ENCODE peak calls at places on chromosomes 5 and 9, in nine cellular contexts. One of them, this sample, is unnamed.

GRCh38 chr9:81814794-81815464 is 113.3 kb upstream of the SPATA31D4 start:
- DNase-seq in fibroblast of lung: no peak
- DNase-seq in WERI-Rb-1: peak; percentile 37
- DNase-seq in lower lobe of right lung: no peak
- DNase-seq in substantia nigra: no peak
- DNase-seq in A549: no peak
- DNase-seq in astrocyte: peak; percentile 30
- DNase-seq in RWPE1: peak; percentile 20
- DNase-seq in neuronal stem cell: no peak
- DNase-seq in this sample: no peak

GRCh38 chr5:81969912-81970311 is 1.9 kb upstream of the ATG10 start:
- DNase-seq in RWPE1: no peak
- DNase-seq in fibroblast of lung: no peak
- DNase-seq in astrocyte: no peak
- DNase-seq in substantia nigra: no peak
- DNase-seq in WERI-Rb-1: no peak
- DNase-seq in lower lobe of right lung: no peak
- DNase-seq in A549: no peak
- DNase-seq in neuronal stem cell: no peak
- DNase-seq in this sample: no peak

GRCh38 chr5:142499591-142500384 is 175.0 kb upstream of the SPRY4 start:
- DNase-seq in lower lobe of right lung: no peak
- DNase-seq in RWPE1: no peak
- DNase-seq in fibroblast of lung: peak; percentile 39
- DNase-seq in WERI-Rb-1: no peak
- DNase-seq in A549: no peak
- DNase-seq in substantia nigra: no peak
- DNase-seq in neuronal stem cell: no peak
- DNase-seq in astrocyte: peak; percentile 30
- DNase-seq in this sample: peak; percentile 48

GRCh38 chr5:14503017-14503680 is 78.4 kb upstream of the OTULINL start:
- DNase-seq in substantia nigra: no peak
- DNase-seq in WERI-Rb-1: no peak
- DNase-seq in RWPE1: no peak
- DNase-seq in fibroblast of lung: no peak
- DNase-seq in astrocyte: no peak
- DNase-seq in lower lobe of right lung: no peak
- DNase-seq in A549: no peak
- DNase-seq in neuronal stem cell: no peak
- DNase-seq in this sample: no peak

GRCh38 chr9:10661376-10661775 is 48.6 kb upstream of the PTPRD start:
- DNase-seq in neuronal stem cell: no peak
- DNase-seq in WERI-Rb-1: no peak
- DNase-seq in lower lobe of right lung: no peak
- DNase-seq in RWPE1: no peak
- DNase-seq in A549: no peak
- DNase-seq in astrocyte: no peak
- DNase-seq in substantia nigra: no peak
- DNase-seq in fibroblast of lung: no peak
- DNase-seq in this sample: no peak

GRCh38 chr5:32581010-32581785 is 4.2 kb upstream of the SUB1 start:
- DNase-seq in substantia nigra: no peak
- DNase-seq in neuronal stem cell: no peak
- DNase-seq in WERI-Rb-1: no peak
- DNase-seq in RWPE1: no peak
- DNase-seq in astrocyte: no peak
- DNase-seq in lower lobe of right lung: no peak
- DNase-seq in fibroblast of lung: no peak
- DNase-seq in A549: no peak
- DNase-seq in this sample: no peak

GRCh38 chr9:89740722-89741121 is 135.9 kb downstream of the GADD45G start:
- DNase-seq in substantia nigra: no peak
- DNase-seq in fibroblast of lung: no peak
- DNase-seq in astrocyte: no peak
- DNase-seq in neuronal stem cell: no peak
- DNase-seq in A549: no peak
- DNase-seq in RWPE1: no peak
- DNase-seq in WERI-Rb-1: no peak
- DNase-seq in lower lobe of right lung: no peak
- DNase-seq in this sample: peak; percentile 45

GRCh38 chr9:78973906-78974305 is 597.9 kb upstream of the TLE4 start:
- DNase-seq in WERI-Rb-1: no peak
- DNase-seq in A549: peak; percentile 63
- DNase-seq in astrocyte: peak; percentile 53
- DNase-seq in RWPE1: peak; percentile 84
- DNase-seq in substantia nigra: no peak
- DNase-seq in neuronal stem cell: no peak
- DNase-seq in lower lobe of right lung: no peak
- DNase-seq in fibroblast of lung: peak; percentile 67
- DNase-seq in this sample: no peak

GRCh38 chr5:93294184-93294583 is 286.8 kb downstream of the NR2F1-AS1 start:
- DNase-seq in neuronal stem cell: no peak
- DNase-seq in RWPE1: peak; percentile 94
- DNase-seq in A549: no peak
- DNase-seq in substantia nigra: no peak
- DNase-seq in WERI-Rb-1: no peak
- DNase-seq in astrocyte: peak; percentile 58
- DNase-seq in lower lobe of right lung: no peak
- DNase-seq in fibroblast of lung: peak; percentile 68
- DNase-seq in this sample: no peak

GRCh38 chr5:65243161-65243560 is 238.6 kb downstream of the ADAMTS6 start:
- DNase-seq in A549: no peak
- DNase-seq in lower lobe of right lung: no peak
- DNase-seq in fibroblast of lung: no peak
- DNase-seq in neuronal stem cell: no peak
- DNase-seq in substantia nigra: no peak
- DNase-seq in astrocyte: no peak
- DNase-seq in RWPE1: no peak
- DNase-seq in WERI-Rb-1: no peak
- DNase-seq in this sample: no peak

GRCh38 chr5:101163088-101163487 is 260.0 kb upstream of the ST8SIA4 start:
- DNase-seq in fibroblast of lung: no peak
- DNase-seq in substantia nigra: no peak
- DNase-seq in A549: no peak
- DNase-seq in lower lobe of right lung: no peak
- DNase-seq in neuronal stem cell: no peak
- DNase-seq in WERI-Rb-1: no peak
- DNase-seq in astrocyte: no peak
- DNase-seq in RWPE1: no peak
- DNase-seq in this sample: no peak

GRCh38 chr5:58074222-58074621 is 385.7 kb downstream of the PLK2 start:
- DNase-seq in lower lobe of right lung: no peak
- DNase-seq in fibroblast of lung: no peak
- DNase-seq in A549: no peak
- DNase-seq in substantia nigra: no peak
- DNase-seq in astrocyte: no peak
- DNase-seq in neuronal stem cell: no peak
- DNase-seq in WERI-Rb-1: no peak
- DNase-seq in RWPE1: no peak
- DNase-seq in this sample: peak; percentile 37

GRCh38 chr9:124797343-124798103 is 20.6 kb downstream of the OLFML2A start:
- DNase-seq in astrocyte: no peak
- DNase-seq in RWPE1: no peak
- DNase-seq in A549: no peak
- DNase-seq in substantia nigra: no peak
- DNase-seq in lower lobe of right lung: no peak
- DNase-seq in WERI-Rb-1: no peak
- DNase-seq in fibroblast of lung: no peak
- DNase-seq in neuronal stem cell: no peak
- DNase-seq in this sample: no peak
- H3K27ac ChIP-seq in astrocyte: no peak overlapping the region
- H3K27ac ChIP-seq in RWPE1: peak overlapping the region; percentile 58
- H3K27ac ChIP-seq in A549: no peak overlapping the region
- H3K27ac ChIP-seq in substantia nigra: no peak overlapping the region
- H3K27ac ChIP-seq in lower lobe of right lung: no peak overlapping the region
- H3K27ac ChIP-seq in WERI-Rb-1: no peak overlapping the region
- H3K27ac ChIP-seq in fibroblast of lung: no peak overlapping the region
- H3K27ac ChIP-seq in neuronal stem cell: no peak overlapping the region
- H3K27ac ChIP-seq in this sample: no peak overlapping the region

GRCh38 chr9:132185164-132186009 is 23.5 kb downstream of the NTNG2 start:
- DNase-seq in A549: no peak
- DNase-seq in RWPE1: no peak
- DNase-seq in fibroblast of lung: no peak
- DNase-seq in lower lobe of right lung: no peak
- DNase-seq in astrocyte: no peak
- DNase-seq in neuronal stem cell: no peak
- DNase-seq in substantia nigra: no peak
- DNase-seq in WERI-Rb-1: peak; percentile 81
- DNase-seq in this sample: no peak

GRCh38 chr9:132182609-132183073 is 20.8 kb downstream of the NTNG2 start:
- DNase-seq in astrocyte: no peak
- DNase-seq in WERI-Rb-1: peak; percentile 59
- DNase-seq in neuronal stem cell: no peak
- DNase-seq in lower lobe of right lung: no peak
- DNase-seq in fibroblast of lung: no peak
- DNase-seq in RWPE1: no peak
- DNase-seq in substantia nigra: no peak
- DNase-seq in A549: peak; percentile 26
- DNase-seq in this sample: no peak

GRCh38 chr9:132181796-132182521 is 20.1 kb downstream of the NTNG2 start:
- DNase-seq in A549: no peak
- DNase-seq in RWPE1: no peak
- DNase-seq in WERI-Rb-1: peak; percentile 79
- DNase-seq in astrocyte: no peak
- DNase-seq in substantia nigra: no peak
- DNase-seq in neuronal stem cell: no peak
- DNase-seq in fibroblast of lung: peak; percentile 15
- DNase-seq in lower lobe of right lung: no peak
- DNase-seq in this sample: no peak

GRCh38 chr9:132183715-132184114 is 21.9 kb downstream of the NTNG2 start:
- DNase-seq in astrocyte: no peak
- DNase-seq in neuronal stem cell: no peak
- DNase-seq in A549: no peak
- DNase-seq in substantia nigra: no peak
- DNase-seq in fibroblast of lung: no peak
- DNase-seq in WERI-Rb-1: no peak
- DNase-seq in lower lobe of right lung: no peak
- DNase-seq in RWPE1: no peak
- DNase-seq in this sample: no peak

DNA sequence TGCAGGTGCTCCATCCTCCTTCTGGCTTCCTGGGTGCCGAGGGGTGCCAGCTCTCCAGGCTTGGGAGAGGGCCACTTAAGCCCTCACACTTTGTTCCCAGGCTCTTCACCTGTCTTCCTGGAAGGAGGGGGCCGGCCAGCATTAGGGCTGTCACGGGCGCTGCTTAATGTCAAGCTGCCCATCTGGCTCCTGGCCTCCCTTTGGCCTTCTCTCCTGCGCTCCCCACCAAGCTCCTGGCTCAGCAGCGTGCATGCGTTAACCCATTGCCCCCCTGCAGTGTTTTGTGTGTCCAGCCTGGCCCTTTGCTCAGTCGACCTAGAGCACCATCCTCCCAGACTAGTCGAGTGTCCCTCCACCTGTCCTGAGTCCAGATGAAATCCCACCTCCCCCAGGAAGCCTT is 21.3 kb downstream of the NTNG2 start:
- DNase-seq in fibroblast of lung: no peak
- DNase-seq in RWPE1: no peak
- DNase-seq in WERI-Rb-1: peak; percentile 87
- DNase-seq in astrocyte: no peak
- DNase-seq in A549: no peak
- DNase-seq in substantia nigra: no peak
- DNase-seq in lower lobe of right lung: no peak
- DNase-seq in neuronal stem cell: no peak
- DNase-seq in this sample: no peak
- H3K27ac ChIP-seq in fibroblast of lung: no peak overlapping the region
- H3K27ac ChIP-seq in RWPE1: no peak overlapping the region
- H3K27ac ChIP-seq in WERI-Rb-1: peak overlapping the region; percentile 81
- H3K27ac ChIP-seq in astrocyte: no peak overlapping the region
- H3K27ac ChIP-seq in A549: no peak overlapping the region
- H3K27ac ChIP-seq in substantia nigra: peak overlapping the region; percentile 79
- H3K27ac ChIP-seq in lower lobe of right lung: no peak overlapping the region
- H3K27ac ChIP-seq in neuronal stem cell: no peak overlapping the region
- H3K27ac ChIP-seq in this sample: no peak overlapping the region

GRCh38 chr5:173455599-173455957 is 127.4 kb upstream of the STC2 start:
- DNase-seq in A549: no peak
- DNase-seq in substantia nigra: no peak
- DNase-seq in fibroblast of lung: no peak
- DNase-seq in neuronal stem cell: no peak
- DNase-seq in astrocyte: no peak
- DNase-seq in RWPE1: no peak
- DNase-seq in WERI-Rb-1: no peak
- DNase-seq in lower lobe of right lung: no peak
- DNase-seq in this sample: no peak
- H3K27ac ChIP-seq in A549: peak overlapping the region; percentile 86
- H3K27ac ChIP-seq in substantia nigra: no peak overlapping the region
- H3K27ac ChIP-seq in fibroblast of lung: peak overlapping the region; percentile 97
- H3K27ac ChIP-seq in neuronal stem cell: no peak overlapping the region
- H3K27ac ChIP-seq in astrocyte: peak overlapping the region; percentile 98
- H3K27ac ChIP-seq in RWPE1: peak overlapping the region; percentile 84
- H3K27ac ChIP-seq in WERI-Rb-1: no peak overlapping the region
- H3K27ac ChIP-seq in lower lobe of right lung: no peak overlapping the region
- H3K27ac ChIP-seq in this sample: no peak overlapping the region

GRCh38 chr5:72145351-72145750 is 38.1 kb downstream of the MAP1B start:
- DNase-seq in fibroblast of lung: no peak
- DNase-seq in substantia nigra: no peak
- DNase-seq in neuronal stem cell: no peak
- DNase-seq in A549: no peak
- DNase-seq in WERI-Rb-1: no peak
- DNase-seq in astrocyte: no peak
- DNase-seq in lower lobe of right lung: no peak
- DNase-seq in RWPE1: no peak
- DNase-seq in this sample: no peak

GRCh38 chr5:72144762-72145161 is 37.5 kb downstream of the MAP1B start:
- DNase-seq in astrocyte: no peak
- DNase-seq in neuronal stem cell: no peak
- DNase-seq in substantia nigra: no peak
- DNase-seq in A549: no peak
- DNase-seq in fibroblast of lung: no peak
- DNase-seq in RWPE1: no peak
- DNase-seq in lower lobe of right lung: no peak
- DNase-seq in WERI-Rb-1: no peak
- DNase-seq in this sample: no peak

GRCh38 chr5:72147601-72148000 is 40.3 kb downstream of the MAP1B start:
- DNase-seq in astrocyte: no peak
- DNase-seq in lower lobe of right lung: no peak
- DNase-seq in RWPE1: no peak
- DNase-seq in WERI-Rb-1: no peak
- DNase-seq in substantia nigra: no peak
- DNase-seq in A549: no peak
- DNase-seq in fibroblast of lung: no peak
- DNase-seq in neuronal stem cell: no peak
- DNase-seq in this sample: no peak

GRCh38 chr5:72149742-72150141 is 42.5 kb downstream of the MAP1B start:
- DNase-seq in lower lobe of right lung: no peak
- DNase-seq in substantia nigra: no peak
- DNase-seq in RWPE1: no peak
- DNase-seq in fibroblast of lung: no peak
- DNase-seq in A549: no peak
- DNase-seq in WERI-Rb-1: no peak
- DNase-seq in neuronal stem cell: no peak
- DNase-seq in astrocyte: no peak
- DNase-seq in this sample: no peak

DNA sequence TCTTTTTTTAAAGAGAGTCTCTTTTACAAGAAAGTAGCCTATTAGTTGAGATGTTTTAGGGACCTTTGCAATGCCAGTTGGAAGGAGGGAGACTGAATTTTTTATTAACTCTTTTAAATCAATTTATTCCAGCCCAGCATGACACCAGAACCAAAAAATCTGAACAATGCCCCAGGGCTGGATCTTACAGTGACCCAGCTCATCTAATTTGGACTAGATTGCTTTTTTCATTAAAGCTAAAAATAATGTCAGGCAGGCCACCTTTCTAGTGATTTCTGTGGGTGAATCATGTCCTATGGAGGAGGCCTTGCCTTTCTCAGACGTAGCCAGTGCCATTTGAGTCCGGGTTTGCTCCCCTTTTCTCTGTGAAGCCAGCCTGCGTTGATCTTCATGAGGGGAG is 38.8 kb downstream of the MAP1B start:
- DNase-seq in WERI-Rb-1: no peak
- DNase-seq in lower lobe of right lung: no peak
- DNase-seq in neuronal stem cell: no peak
- DNase-seq in A549: no peak
- DNase-seq in substantia nigra: no peak
- DNase-seq in fibroblast of lung: no peak
- DNase-seq in RWPE1: no peak
- DNase-seq in astrocyte: no peak
- DNase-seq in this sample: no peak
- H3K27ac ChIP-seq in WERI-Rb-1: no peak overlapping the region
- H3K27ac ChIP-seq in lower lobe of right lung: no peak overlapping the region
- H3K27ac ChIP-seq in neuronal stem cell: no peak overlapping the region
- H3K27ac ChIP-seq in A549: no peak overlapping the region
- H3K27ac ChIP-seq in substantia nigra: peak overlapping the region; percentile 87
- H3K27ac ChIP-seq in fibroblast of lung: no peak overlapping the region
- H3K27ac ChIP-seq in RWPE1: no peak overlapping the region
- H3K27ac ChIP-seq in astrocyte: no peak overlapping the region
- H3K27ac ChIP-seq in this sample: no peak overlapping the region